ENCODE peak calls at places on chromosomes 3 and 15, in four cellular contexts. One of them, this sample, is unnamed.

GRCh38 chr15:77575203-77575934 is 57.3 kb downstream of the LINGO1 start:
- DNase-seq in HTR-8/SVneo: no peak
- DNase-seq in hippocampal formation: no peak
- DNase-seq in GM20000: no peak
- DNase-seq in this sample: no peak

GRCh38 chr15:29857196-29857595 is 34.9 kb upstream of the TJP1 start:
- DNase-seq in HTR-8/SVneo: no peak
- DNase-seq in hippocampal formation: no peak
- DNase-seq in GM20000: no peak
- DNase-seq in this sample: no peak

GRCh38 chr3:108588616-108589015 is 622 bp downstream of the CIP2A start:
- DNase-seq in HTR-8/SVneo: no peak
- DNase-seq in hippocampal formation: no peak
- DNase-seq in GM20000: no peak
- DNase-seq in this sample: no peak

GRCh38 chr3:160661660-160662059 is 15.3 kb upstream of the ARL14 start:
- DNase-seq in HTR-8/SVneo: no peak
- DNase-seq in hippocampal formation: no peak
- DNase-seq in GM20000: no peak
- DNase-seq in this sample: no peak

GRCh38 chr3:157247391-157247790 is 87.4 kb upstream of the CCNL1 start:
- DNase-seq in HTR-8/SVneo: no peak
- DNase-seq in hippocampal formation: no peak
- DNase-seq in GM20000: no peak
- DNase-seq in this sample: no peak

GRCh38 chr3:68893600-68894239 is 38.6 kb downstream of the TAFA4 start:
- DNase-seq in HTR-8/SVneo: peak; percentile 10
- DNase-seq in hippocampal formation: no peak
- DNase-seq in GM20000: peak; percentile 16
- DNase-seq in this sample: no peak

GRCh38 chr3:42731476-42732195 is 29.0 kb upstream of the HHATL start:
- DNase-seq in HTR-8/SVneo: no peak
- DNase-seq in hippocampal formation: no peak
- DNase-seq in GM20000: no peak
- DNase-seq in this sample: no peak

GRCh38 chr15:99249270-99249817 is at the start of gene TTC23:
- DNase-seq in HTR-8/SVneo: peak; percentile 81
- DNase-seq in hippocampal formation: no peak
- DNase-seq in GM20000: no peak
- DNase-seq in this sample: peak; percentile 73

GRCh38 chr15:72796515-72797337 is 13.2 kb upstream of the ADPGK start:
- DNase-seq in HTR-8/SVneo: peak; percentile 75
- DNase-seq in hippocampal formation: peak; percentile 12
- DNase-seq in GM20000: peak; percentile 85
- DNase-seq in this sample: peak; percentile 84

GRCh38 chr15:83205725-83206324 is 1.8 kb downstream of the HDGFL3 start:
- DNase-seq in HTR-8/SVneo: no peak
- DNase-seq in hippocampal formation: no peak
- DNase-seq in GM20000: no peak
- DNase-seq in this sample: no peak

GRCh38 chr3:139122221-139122581 is 77.5 kb upstream of the PRR23C start:
- DNase-seq in HTR-8/SVneo: no peak
- DNase-seq in hippocampal formation: no peak
- DNase-seq in GM20000: no peak
- DNase-seq in this sample: no peak

GRCh38 chr15:74380361-74381189 is 13.1 kb upstream of the CYP11A1 start:
- DNase-seq in HTR-8/SVneo: no peak
- DNase-seq in hippocampal formation: no peak
- DNase-seq in GM20000: no peak
- DNase-seq in this sample: no peak

GRCh38 chr15:47750030-47750739 is 32.9 kb downstream of the SEMA6D start:
- DNase-seq in HTR-8/SVneo: peak; percentile 56
- DNase-seq in hippocampal formation: no peak
- DNase-seq in GM20000: no peak
- DNase-seq in this sample: peak; percentile 57